ENCODE peak calls at places on chromosomes 2 and 18, in eight cellular contexts. W is GM12878, F is cardiac fibroblast, L is upper lobe of right lung, G is fibroblast of lung, Z is fibroblast of mammary gland, U is H7, I is tibial artery. T is an unnamed sample.

GRCh38 chr2:97674396-97674795 is 4.9 kb downstream of the C2orf92 start:
- DNase-seq in W (no peak), F (no peak), L (no peak), G (no peak), Z (no peak), U (no peak), I (no peak), T (no peak)

GRCh38 chr2:209976698-209977385 is 25.6 kb upstream of the RPE start:
- DNase-seq in W (peak), F (no peak), L (no peak), G (no peak), Z (no peak), U (no peak), I (no peak), T (no peak)

GRCh38 chr2:48568551-48568950 is 38.6 kb downstream of the STON1 start:
- DNase-seq in W (no peak), F (peak), L (no peak), G (no peak), Z (peak), U (no peak), I (no peak), T (no peak)

GRCh38 chr18:62716679-62717058 is 1.3 kb downstream of the PHLPP1 start:
- DNase-seq in W (no peak), F (peak), L (peak), G (peak), Z (peak), U (peak), I (peak), T (no peak)

GRCh38 chr18:79465392-79465991 is 69.8 kb downstream of the NFATC1 start:
- DNase-seq in W (peak), F (no peak), L (no peak), G (no peak), Z (peak), U (peak), I (no peak), T (no peak)

GRCh38 chr2:75292826-75293225 is 93.5 kb upstream of the TACR1 start:
- DNase-seq in W (no peak), F (peak), L (no peak), G (peak), Z (peak), U (no peak), I (no peak), T (no peak)

GRCh38 chr2:30200875-30201274 is 30.5 kb upstream of the LBH start:
- DNase-seq in W (no peak), F (no peak), L (no peak), G (no peak), Z (no peak), U (no peak), I (no peak), T (no peak)

GRCh38 chr2:179438653-179439052 is 174.0 kb upstream of the SESTD1 start:
- DNase-seq in W (no peak), F (no peak), L (no peak), G (no peak), Z (no peak), U (no peak), I (no peak), T (no peak)

GRCh38 chr2:173488861-173489260 is 134.2 kb downstream of the CDCA7 start:
- DNase-seq in W (no peak), F (no peak), L (no peak), G (peak), Z (no peak), U (no peak), I (no peak), T (no peak)

GRCh38 chr2:26693287-26693849 is 846 bp downstream of the KCNK3 start:
- DNase-seq in W (no peak), F (no peak), L (no peak), G (no peak), Z (no peak), U (peak), I (peak), T (no peak)

GRCh38 chr2:191319181-191319580 is 74.0 kb downstream of the MYO1B start:
- DNase-seq in W (no peak), F (peak), L (no peak), G (peak), Z (peak), U (no peak), I (no peak), T (no peak)

GRCh38 chr2:125167820-125168219 is 1142.7 kb downstream of the CNTNAP5 start:
- DNase-seq in W (no peak), F (peak), L (no peak), G (peak), Z (peak), U (no peak), I (no peak), T (no peak)

GRCh38 chr2:203710211-203710610 is 3.8 kb downstream of the CD28 start:
- DNase-seq in W (no peak), F (no peak), L (no peak), G (no peak), Z (no peak), U (no peak), I (no peak), T (no peak)

GRCh38 chr2:132550945-132551344 is 119.1 kb downstream of the LYPD1 start:
- DNase-seq in W (no peak), F (no peak), L (no peak), G (peak), Z (peak), U (no peak), I (no peak), T (no peak)

GRCh38 chr2:58991357-58991756 is 750.2 kb upstream of the FANCL start:
- DNase-seq in W (no peak), F (no peak), L (no peak), G (no peak), Z (no peak), U (no peak), I (no peak), T (no peak)

GRCh38 chr2:118565816-118566540 is 281.5 kb downstream of the EN1 start:
- DNase-seq in W (no peak), F (no peak), L (no peak), G (peak), Z (no peak), U (no peak), I (no peak), T (no peak)

GRCh38 chr2:163210430-163210918 is 371.9 kb upstream of the KCNH7 start:
- DNase-seq in W (no peak), F (peak), L (no peak), G (peak), Z (peak), U (no peak), I (no peak), T (no peak)

GRCh38 chr2:54106631-54107454 is 8.6 kb upstream of the ACYP2 start:
- DNase-seq in W (no peak), F (peak), L (no peak), G (peak), Z (peak), U (peak), I (no peak), T (peak)

GRCh38 chr2:200634231-200634964 is 48.6 kb downstream of the AOX1 start:
- DNase-seq in W (no peak), F (no peak), L (no peak), G (no peak), Z (no peak), U (no peak), I (no peak), T (no peak)

GRCh38 chr2:202965810-202966454 is 48.7 kb upstream of the NBEAL1 start:
- DNase-seq in W (peak), F (peak), L (no peak), G (peak), Z (peak), U (peak), I (no peak), T (peak)

GRCh38 chr2:132963161-132963560 is 293.2 kb upstream of the LYPD1 start:
- DNase-seq in W (no peak), F (no peak), L (no peak), G (no peak), Z (no peak), U (no peak), I (no peak), T (no peak)

GRCh38 chr18:50716902-50717301 is 102.9 kb downstream of the MRO start:
- DNase-seq in W (no peak), F (no peak), L (no peak), G (no peak), Z (peak), U (no peak), I (no peak), T (no peak)

GRCh38 chr2:67982956-67983355 is 79.8 kb downstream of the C1D start:
- DNase-seq in W (no peak), F (no peak), L (no peak), G (no peak), Z (peak), U (no peak), I (no peak), T (no peak)

GRCh38 chr2:234989183-234989701 is 37.4 kb downstream of the SH3BP4 start:
- DNase-seq in W (no peak), F (peak), L (peak), G (peak), Z (peak), U (no peak), I (peak), T (no peak)

DNA sequence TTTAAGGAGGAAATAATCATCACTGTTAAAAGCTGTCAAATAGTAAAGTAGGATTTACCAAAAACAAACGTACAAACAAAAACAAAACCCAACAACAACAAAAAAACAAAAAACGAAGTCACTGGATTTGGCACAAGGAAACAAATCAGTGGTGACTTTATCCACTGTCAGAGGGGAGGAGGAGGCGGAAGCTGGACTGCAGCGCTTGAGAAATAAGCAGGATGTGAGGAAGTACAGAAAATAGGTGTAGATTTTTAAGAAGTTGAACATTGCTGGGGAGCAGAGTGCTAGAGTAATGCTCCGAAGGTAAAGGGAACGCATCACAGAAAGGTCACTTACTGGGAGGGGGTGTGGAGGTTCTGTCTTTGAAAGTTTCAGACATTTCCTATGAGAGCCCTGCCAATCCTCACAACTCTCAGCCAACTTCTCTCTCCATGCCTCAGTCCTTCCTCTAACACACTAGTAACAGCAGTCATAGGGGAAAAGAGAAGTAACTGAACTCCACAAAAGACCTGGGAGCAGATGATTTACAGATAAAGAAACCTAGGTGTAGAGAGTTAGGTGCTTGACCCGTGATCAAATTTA is 220.3 kb upstream of the SMAD7 start:
- DNase-seq in W (no peak), F (no peak), L (no peak), G (no peak), Z (no peak), U (no peak), I (no peak), T (no peak)
- H3K4me3 ChIP-seq in W (no peak), F (no peak), L (no peak), G (no peak), Z (no peak), U (no peak), I (no peak), T (no peak)

GRCh38 chr2:160389875-160390274 is 103.7 kb downstream of the RBMS1 start:
- DNase-seq in W (no peak), F (peak), L (no peak), G (peak), Z (peak), U (no peak), I (no peak), T (no peak)
- H3K4me3 ChIP-seq in W (no peak), F (no peak), L (no peak), G (no peak), Z (no peak), U (no peak), I (no peak), T (no peak)

DNA sequence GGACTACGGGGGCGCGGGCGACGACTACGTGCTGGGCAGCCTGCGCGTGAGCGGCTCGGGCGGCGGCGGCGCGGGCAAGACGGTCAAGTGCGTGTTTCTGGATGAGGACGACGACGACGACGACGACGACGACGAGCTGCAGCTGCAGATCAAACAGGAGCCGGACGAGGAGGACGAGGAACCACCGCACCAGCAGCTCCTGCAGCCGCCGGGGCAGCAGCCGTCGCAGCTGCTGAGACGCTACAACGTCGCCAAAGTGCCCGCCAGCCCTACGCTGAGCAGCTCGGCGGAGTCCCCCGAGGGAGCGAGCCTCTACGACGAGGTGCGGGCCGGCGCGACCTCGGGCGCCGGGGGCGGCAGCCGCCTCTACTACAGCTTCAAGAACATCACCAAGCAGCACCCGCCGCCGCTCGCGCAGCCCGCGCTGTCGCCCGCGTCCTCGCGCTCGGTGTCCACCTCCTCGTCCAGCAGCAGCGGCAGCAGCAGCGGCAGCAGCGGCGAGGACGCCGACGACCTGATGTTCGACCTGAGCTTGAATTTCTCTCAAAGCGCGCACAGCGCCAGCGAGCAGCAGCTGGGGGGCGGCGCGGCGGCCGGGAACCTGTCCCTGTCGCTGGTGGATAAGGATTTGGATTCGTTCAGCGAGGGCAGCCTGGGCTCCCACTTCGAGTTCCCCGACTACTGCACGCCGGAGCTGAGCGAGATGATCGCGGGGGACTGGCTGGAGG is 1.3 kb downstream of the SOX11 start:
- DNase-seq in W (no peak), F (no peak), L (no peak), G (peak), Z (no peak), U (peak), I (no peak), T (no peak)
- H3K4me3 ChIP-seq in W (no peak), F (peak), L (no peak), G (peak), Z (no peak), U (peak), I (peak), T (no peak)

GRCh38 chr2:230225486-230225885 is at the start of gene SP140:
- DNase-seq in W (peak), F (no peak), L (peak), G (no peak), Z (no peak), U (no peak), I (no peak), T (no peak)

GRCh38 chr2:230224458-230224857 is 1.1 kb upstream of the SP140 start:
- DNase-seq in W (no peak), F (no peak), L (no peak), G (no peak), Z (no peak), U (no peak), I (no peak), T (no peak)

GRCh38 chr2:230230087-230230486 is 4.6 kb downstream of the SP140 start:
- DNase-seq in W (no peak), F (peak), L (no peak), G (peak), Z (peak), U (no peak), I (no peak), T (no peak)

GRCh38 chr2:230227216-230227615 is 1.7 kb downstream of the SP140 start:
- DNase-seq in W (no peak), F (no peak), L (no peak), G (no peak), Z (no peak), U (no peak), I (no peak), T (no peak)

DNA sequence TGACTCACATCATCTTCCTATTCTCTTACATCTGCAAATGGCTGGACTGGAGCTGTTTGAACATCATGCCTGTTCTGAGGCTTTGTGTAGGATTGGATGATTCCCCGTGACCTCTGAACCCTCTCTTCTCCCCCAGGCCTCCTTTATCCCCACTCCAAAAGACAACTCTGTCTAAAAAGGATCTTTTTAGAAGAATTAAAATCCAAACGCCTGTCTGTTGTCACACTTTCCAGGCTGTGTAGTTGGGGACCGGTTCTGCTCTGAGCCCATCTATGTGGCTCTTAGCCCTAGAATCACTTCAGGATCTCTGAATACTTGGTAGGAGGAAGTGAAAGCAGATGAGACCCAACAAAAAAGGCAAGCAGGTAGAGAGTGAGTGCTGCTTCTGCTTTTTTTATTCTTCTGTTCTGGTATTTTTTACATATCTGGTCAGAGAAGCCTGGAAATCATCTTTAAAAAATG is 585 bp downstream of the SP140 start:
- DNase-seq in W (peak), F (no peak), L (no peak), G (no peak), Z (no peak), U (no peak), I (no peak), T (no peak)
- H3K4me3 ChIP-seq in W (peak), F (no peak), L (peak), G (no peak), Z (no peak), U (no peak), I (no peak), T (no peak)

T was measured in Jurkat, Clone E6-1.